ENCODE peak calls at places on chromosomes 1 and 21, in five cellular contexts. S, Q, E, I and X are unnamed samples.

GRCh38 chr1:30727796-30728195 is 4.4 kb upstream of the MATN1 start:
- DNase-seq in S (no peak), Q (no peak), E (no peak), I (no peak), X (no peak)

GRCh38 chr1:20284046-20284445 is 6.6 kb upstream of the VWA5B1 start:
- DNase-seq in S (no peak), Q (no peak), E (no peak), I (no peak), X (no peak)

GRCh38 chr1:42639116-42639515 is 19.1 kb upstream of the PPIH start:
- DNase-seq in S (no peak), Q (no peak), E (no peak), I (no peak), X (no peak)

GRCh38 chr1:87115317-87115885 is 201.0 kb downstream of the HS2ST1 start:
- DNase-seq in S (no peak), Q (no peak), E (peak), I (no peak), X (no peak)

GRCh38 chr1:198300451-198300850 is 143.7 kb downstream of the NEK7 start:
- DNase-seq in S (no peak), Q (no peak), E (no peak), I (no peak), X (no peak)

GRCh38 chr21:33578214-33578613 is 10.3 kb downstream of the DONSON start:
- DNase-seq in S (no peak), Q (no peak), E (no peak), I (no peak), X (no peak)

GRCh38 chr1:160996195-160996594 is 24.8 kb downstream of the F11R start:
- DNase-seq in S (peak), Q (no peak), E (no peak), I (no peak), X (no peak)

GRCh38 chr1:22349302-22350043 is 102.2 kb upstream of the ZBTB40 start:
- DNase-seq in S (no peak), Q (peak), E (no peak), I (no peak), X (no peak)

GRCh38 chr21:45506836-45507522 is 35.3 kb downstream of the SLC19A1 start:
- DNase-seq in S (no peak), Q (no peak), E (no peak), I (peak), X (peak)

GRCh38 chr1:36458910-36459309 is 5.3 kb downstream of the MRPS15 start:
- DNase-seq in S (no peak), Q (no peak), E (no peak), I (no peak), X (no peak)

GRCh38 chr21:16323586-16323985 is 593.8 kb downstream of the USP25 start:
- DNase-seq in S (no peak), Q (no peak), E (no peak), I (no peak), X (no peak)

GRCh38 chr1:211377539-211378461 is 51.2 kb downstream of the TRAF5 start:
- DNase-seq in S (no peak), Q (no peak), E (no peak), I (no peak), X (no peak)

GRCh38 chr1:231059566-231060193 is 19.6 kb upstream of the FAM89A start:
- DNase-seq in S (no peak), Q (peak), E (no peak), I (no peak), X (no peak)

GRCh38 chr1:42422672-42423236 is 33.1 kb downstream of the ZMYND12 start:
- DNase-seq in S (no peak), Q (no peak), E (no peak), I (no peak), X (no peak)

GRCh38 chr1:186819140-186819539 is 9.6 kb upstream of the PLA2G4A start:
- DNase-seq in S (no peak), Q (no peak), E (no peak), I (no peak), X (no peak)

GRCh38 chr1:204692852-204693356 is 7.4 kb upstream of the LRRN2 start:
- DNase-seq in S (no peak), Q (no peak), E (no peak), I (no peak), X (peak)

GRCh38 chr1:204695692-204696091 is 10.2 kb upstream of the LRRN2 start:
- DNase-seq in S (no peak), Q (no peak), E (no peak), I (no peak), X (peak)

GRCh38 chr1:204692320-204692851 is 6.8 kb upstream of the LRRN2 start:
- DNase-seq in S (no peak), Q (peak), E (no peak), I (no peak), X (peak)

GRCh38 chr1:204696606-204697005 is 11.1 kb upstream of the LRRN2 start:
- DNase-seq in S (no peak), Q (no peak), E (no peak), I (no peak), X (peak)

DNA sequence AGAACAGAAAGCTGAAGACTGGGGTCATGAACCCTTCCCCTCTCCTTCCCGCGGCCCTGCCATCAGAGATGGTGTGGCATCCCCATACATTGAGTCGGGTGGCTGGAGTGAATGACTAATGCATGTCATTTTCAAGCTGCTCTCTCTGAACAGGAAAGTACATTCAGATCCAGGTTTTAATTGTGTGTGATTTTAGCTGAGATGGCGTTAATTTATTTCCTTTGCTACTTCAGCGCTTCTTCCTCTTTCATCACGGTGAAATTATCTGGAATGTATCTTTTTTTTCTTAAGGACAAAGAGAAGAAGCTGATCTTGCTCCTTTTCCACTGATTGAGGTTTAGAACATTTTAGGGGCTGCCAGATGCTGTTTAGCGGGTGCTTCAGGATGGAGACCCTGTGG is 8.6 kb upstream of the LRRN2 start:
- DNase-seq in S (no peak), Q (no peak), E (no peak), I (no peak), X (no peak)
- TF ChIP-seq EP300 in S (no peak), Q (no peak), E (no peak), I (no peak), X (no peak)

GRCh38 chr1:23548704-23549143 is 10.6 kb downstream of the ID3 start:
- DNase-seq in S (no peak), Q (no peak), E (no peak), I (no peak), X (peak)
- H3K27ac ChIP-seq in S (peak), Q (no peak), E (no peak), I (no peak), X (no peak)

GRCh38 chr1:38242506-38242905 is 195.9 kb upstream of the POU3F1 start:
- DNase-seq in S (no peak), Q (no peak), E (no peak), I (no peak), X (no peak)

GRCh38 chr1:38241594-38242331 is 195.2 kb upstream of the POU3F1 start:
- DNase-seq in S (no peak), Q (no peak), E (no peak), I (no peak), X (no peak)

GRCh38 chr1:38243106-38243505 is 196.5 kb upstream of the POU3F1 start:
- DNase-seq in S (no peak), Q (no peak), E (no peak), I (no peak), X (no peak)

GRCh38 chr1:38246955-38247952 is 200.7 kb upstream of the POU3F1 start:
- DNase-seq in S (no peak), Q (no peak), E (no peak), I (no peak), X (no peak)

DNA sequence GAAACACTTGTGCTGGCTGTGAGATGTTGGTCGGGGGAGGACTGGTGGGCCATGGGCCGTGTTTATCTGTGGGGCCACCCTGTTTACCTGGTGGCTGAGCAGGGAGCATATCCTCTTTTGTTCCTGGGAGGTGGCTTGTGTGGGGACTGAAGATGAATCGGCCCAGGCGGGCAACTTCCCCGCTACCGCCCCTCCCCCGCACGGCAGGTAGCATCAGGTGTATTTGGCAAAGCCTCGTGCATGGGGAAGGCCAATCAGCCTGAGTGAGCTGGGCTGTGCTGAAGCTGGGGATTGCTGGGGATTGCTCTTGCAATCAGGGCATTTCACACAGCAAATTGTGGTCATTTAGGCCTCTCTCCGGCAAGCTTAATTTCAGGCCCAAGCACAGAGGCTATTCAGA is 197.6 kb upstream of the POU3F1 start:
- DNase-seq in S (no peak), Q (no peak), E (no peak), I (no peak), X (no peak)
- TF ChIP-seq EP300 in S (no peak), Q (no peak), E (no peak), I (no peak), X (no peak)

GRCh38 chr1:206674745-206675175 is 9.9 kb upstream of the MAPKAPK2 start:
- DNase-seq in S (peak), Q (no peak), E (peak), I (peak), X (peak)

GRCh38 chr1:206672011-206672688 is 12.6 kb upstream of the MAPKAPK2 start:
- DNase-seq in S (no peak), Q (no peak), E (no peak), I (no peak), X (no peak)

GRCh38 chr1:206676499-206676898 is 8.2 kb upstream of the MAPKAPK2 start:
- DNase-seq in S (no peak), Q (no peak), E (no peak), I (no peak), X (no peak)

GRCh38 chr1:206674236-206674635 is 10.5 kb upstream of the MAPKAPK2 start:
- DNase-seq in S (no peak), Q (no peak), E (no peak), I (no peak), X (no peak)

DNA sequence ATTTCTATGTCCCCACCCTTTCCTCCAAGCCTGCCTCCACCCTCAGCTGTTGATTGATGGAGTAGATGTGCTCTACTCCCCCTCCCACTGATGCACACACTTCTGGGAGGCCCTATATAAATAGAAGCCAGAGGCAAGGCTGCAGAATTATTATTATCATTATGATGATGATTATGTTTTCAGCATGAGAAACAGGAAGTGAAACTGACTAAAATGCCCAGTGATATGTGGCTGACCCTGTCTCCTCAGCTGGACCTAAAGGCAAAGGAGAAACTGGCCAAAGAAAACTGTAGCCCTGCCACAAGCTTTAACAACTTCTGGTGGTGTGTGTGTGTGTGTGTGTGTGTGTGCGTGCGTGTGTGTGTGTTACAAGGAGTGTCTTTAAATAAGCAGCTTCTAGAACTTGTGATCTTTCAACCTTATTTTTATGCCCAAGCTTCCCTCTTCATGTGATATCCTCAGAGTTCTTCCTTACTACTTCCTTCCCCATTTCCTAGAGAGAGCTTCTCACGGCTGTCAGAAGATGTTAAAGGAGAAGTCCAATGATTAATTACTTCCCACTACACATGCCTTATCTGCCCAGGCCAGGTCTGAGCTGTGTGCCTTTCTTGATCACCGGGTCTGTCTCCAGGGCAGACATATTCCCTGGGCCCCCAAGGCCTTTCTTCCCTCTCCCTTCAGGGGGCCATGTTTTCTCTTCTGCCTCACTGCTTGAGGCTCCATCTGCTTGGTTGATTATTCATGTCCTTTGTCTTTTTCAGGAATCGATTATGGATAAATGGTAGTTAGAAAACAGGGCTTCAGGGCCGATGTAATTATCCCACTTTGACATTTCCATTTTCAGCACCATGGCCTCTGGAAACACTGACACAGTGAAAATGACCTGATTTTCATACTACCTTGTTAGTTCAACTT is 11.6 kb upstream of the MAPKAPK2 start:
- DNase-seq in S (no peak), Q (no peak), E (peak), I (no peak), X (peak)
- H3K27ac ChIP-seq in S (peak), Q (no peak), E (no peak), I (no peak), X (peak)

DNA sequence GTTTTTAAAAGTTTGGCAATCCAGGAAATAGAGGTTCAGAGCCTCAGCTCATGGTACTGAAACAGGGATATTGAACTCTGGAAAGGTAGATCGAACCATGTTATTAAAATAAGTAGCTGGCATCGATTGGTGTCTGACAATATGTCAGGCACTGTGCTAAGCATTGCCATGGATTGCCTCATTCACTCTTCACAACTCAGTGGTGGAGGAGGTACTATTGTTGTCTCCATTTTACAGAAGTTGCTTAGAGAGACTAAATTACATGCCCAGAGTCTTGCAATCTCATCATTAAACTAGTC is 22.7 kb upstream of the TOR3A start:
- DNase-seq in S (no peak), Q (no peak), E (no peak), I (no peak), X (no peak)
- TF ChIP-seq EP300 in S (no peak), Q (no peak), E (no peak), I (no peak), X (no peak)

GRCh38 chr1:10823000-10823401 is 26.6 kb upstream of the CASZ1 start:
- DNase-seq in S (no peak), Q (no peak), E (no peak), I (no peak), X (no peak)
- H3K27ac ChIP-seq in S (no peak), Q (no peak), E (no peak), I (no peak), X (no peak)

GRCh38 chr1:236502972-236503639 is 20.7 kb upstream of the LGALS8 start:
- DNase-seq in S (peak), Q (no peak), E (peak), I (no peak), X (peak)
- TF ChIP-seq EP300 in S (peak), Q (no peak), E (no peak), I (no peak), X (no peak)

DNA sequence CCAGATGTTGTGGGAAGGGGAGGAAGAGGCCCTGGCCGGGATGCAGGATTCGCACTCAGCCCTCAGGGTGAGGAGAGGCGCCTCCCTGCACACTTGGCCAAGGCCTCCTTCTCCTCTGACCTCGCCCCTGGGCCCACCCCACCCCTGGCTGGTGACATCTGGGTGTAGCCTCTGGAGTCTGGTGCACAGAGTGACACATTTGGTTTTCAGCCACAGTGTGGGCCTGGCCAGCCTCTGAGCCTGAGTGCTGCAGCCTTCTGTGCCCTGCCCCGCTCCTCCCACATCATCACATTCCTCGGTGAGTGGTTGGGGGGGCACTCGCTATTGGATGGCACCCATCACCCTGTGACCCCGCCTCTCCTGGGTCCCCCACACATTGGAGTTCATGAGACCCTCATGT is 45.8 kb downstream of the PRDM16 start:
- DNase-seq in S (no peak), Q (no peak), E (no peak), I (no peak), X (no peak)
- H3K27ac ChIP-seq in S (no peak), Q (no peak), E (peak), I (no peak), X (no peak)